ENCODE peak calls at places on chromosome 4, in ten cellular contexts. Y, X, E, L, F, K, B, V, H and T are unnamed samples.

GRCh38 chr4:109389367-109390118 is 44.1 kb upstream of the SEC24B start:
- DNase-seq in V (no peak), B (no peak), F (no peak), L (no peak), H (no peak), X (no peak), K (peak; percentile 29), Y (no peak), E (no peak), T (peak; percentile 2)

GRCh38 chr4:2338754-2339457 is 77.0 kb upstream of the MXD4 start:
- DNase-seq in Y (no peak), V (no peak), H (no peak), X (no peak), E (peak; percentile 29), L (no peak), B (no peak), F (no peak), K (no peak), T (no peak)

GRCh38 chr4:143668930-143669553 is 31.4 kb downstream of the FREM3 start:
- DNase-seq in H (no peak), Y (no peak), L (no peak), B (no peak), F (no peak), X (no peak), E (no peak), K (no peak), V (no peak), T (no peak)

GRCh38 chr4:116391020-116391419 is 694.4 kb downstream of the TRAM1L1 start:
- DNase-seq in V (no peak), X (no peak), F (no peak), E (no peak), B (no peak), L (no peak), Y (no peak), K (no peak), H (no peak), T (no peak)

GRCh38 chr4:48127231-48127881 is 6.7 kb downstream of the TXK start:
- DNase-seq in F (no peak), E (no peak), V (no peak), B (no peak), L (no peak), X (no peak), H (no peak), K (no peak), Y (no peak), T (no peak)

GRCh38 chr4:140851032-140851636 is 94.9 kb upstream of the TBC1D9 start:
- DNase-seq in V (no peak), Y (no peak), K (no peak), E (peak; percentile 28), B (peak; percentile 64), F (peak; percentile 2), X (no peak), H (peak; percentile 82), L (peak; percentile 65), T (peak; percentile 88)

GRCh38 chr4:110198472-110199419 is at the start of gene ELOVL6:
- DNase-seq in K (peak; percentile 34), E (peak; percentile 56), X (peak; percentile 22), Y (peak; percentile 47), B (peak; percentile 81), H (peak; percentile 75), F (peak; percentile 15), L (peak; percentile 61), V (peak; percentile 9), T (peak; percentile 86)

GRCh38 chr4:139530833-139531427 is 25.1 kb downstream of the SETD7 start:
- DNase-seq in K (peak; percentile 39), Y (no peak), V (peak; percentile 54), X (peak; percentile 48), L (peak; percentile 13), B (peak; percentile 72), H (peak; percentile 82), F (peak; percentile 61), E (peak; percentile 65), T (peak; percentile 41)

GRCh38 chr4:6916587-6917444 is 7.2 kb downstream of the TBC1D14 start:
- DNase-seq in H (peak; percentile 78), B (peak; percentile 48), X (no peak), V (peak; percentile 46), Y (no peak), E (peak; percentile 70), F (peak; percentile 63), K (no peak), L (peak; percentile 34), T (peak; percentile 10)

GRCh38 chr4:41442818-41443217 is 95.1 kb upstream of the LIMCH1 start:
- DNase-seq in L (no peak), E (no peak), H (no peak), F (no peak), B (no peak), X (no peak), Y (no peak), V (no peak), K (no peak), T (peak; percentile 64)

GRCh38 chr4:164783966-164784365 is 30.0 kb downstream of the SMIM31 start:
- DNase-seq in V (no peak), E (no peak), X (no peak), K (no peak), H (no peak), F (no peak), L (no peak), B (no peak), Y (no peak), T (no peak)

GRCh38 chr4:88008624-88009235 is 1.3 kb downstream of the PKD2 start:
- DNase-seq in L (no peak), X (no peak), E (no peak), H (no peak), B (no peak), F (no peak), K (no peak), Y (no peak), V (no peak), T (peak; percentile 60)

GRCh38 chr4:145280541-145280940 is 100.2 kb upstream of the OTUD4 start:
- DNase-seq in V (no peak), Y (no peak), L (no peak), F (no peak), X (no peak), H (no peak), E (no peak), K (no peak), B (no peak), T (no peak)

GRCh38 chr4:159444668-159445067 is 341.8 kb downstream of the RAPGEF2 start:
- DNase-seq in F (no peak), V (no peak), B (no peak), L (no peak), H (no peak), Y (no peak), X (no peak), K (no peak), E (no peak), T (no peak)

DNA sequence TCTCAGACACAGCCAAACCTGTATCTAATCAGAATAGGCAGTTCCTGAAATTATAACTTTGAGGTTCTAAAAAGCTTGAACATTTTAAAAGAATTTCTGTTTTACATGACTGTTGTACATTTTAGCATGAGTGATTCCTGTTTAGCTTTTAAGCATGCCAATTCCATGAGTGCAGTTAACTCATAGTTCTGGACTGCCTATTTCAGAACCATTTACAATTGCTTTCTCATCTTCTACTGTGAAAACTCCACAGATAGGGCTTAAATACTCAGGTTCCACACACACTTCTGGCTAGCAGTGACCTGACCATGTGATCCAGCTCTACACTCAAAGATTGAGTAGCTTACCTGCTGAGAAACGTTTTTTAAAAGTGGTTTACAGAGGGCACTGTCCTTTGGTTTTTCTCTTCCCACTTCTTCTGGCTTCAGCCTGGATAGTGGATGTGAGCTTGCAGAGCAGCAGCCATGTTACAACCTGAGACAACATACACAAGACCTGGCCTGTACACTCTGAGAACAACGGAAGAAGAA is 280.8 kb downstream of the ANKRD50 start:
- DNase-seq in K (no peak), H (no peak), X (no peak), E (no peak), V (no peak), L (no peak), F (no peak), Y (no peak), B (no peak), T (peak; percentile 19)
- H3K4me1 ChIP-seq in K (peaks cover 11% of the 10 kb centered on the region), H (peaks cover 12% of the 10 kb centered on the region), X (no peaks in the 10 kb centered on the region), E (peaks cover 34% of the 10 kb centered on the region), V (no peaks in the 10 kb centered on the region), L (no peaks in the 10 kb centered on the region), F (no peaks in the 10 kb centered on the region), Y (peaks cover 4% of the 10 kb centered on the region), B (peaks cover 2% of the 10 kb centered on the region), T (peaks cover 46% of the 10 kb centered on the region)

DNA sequence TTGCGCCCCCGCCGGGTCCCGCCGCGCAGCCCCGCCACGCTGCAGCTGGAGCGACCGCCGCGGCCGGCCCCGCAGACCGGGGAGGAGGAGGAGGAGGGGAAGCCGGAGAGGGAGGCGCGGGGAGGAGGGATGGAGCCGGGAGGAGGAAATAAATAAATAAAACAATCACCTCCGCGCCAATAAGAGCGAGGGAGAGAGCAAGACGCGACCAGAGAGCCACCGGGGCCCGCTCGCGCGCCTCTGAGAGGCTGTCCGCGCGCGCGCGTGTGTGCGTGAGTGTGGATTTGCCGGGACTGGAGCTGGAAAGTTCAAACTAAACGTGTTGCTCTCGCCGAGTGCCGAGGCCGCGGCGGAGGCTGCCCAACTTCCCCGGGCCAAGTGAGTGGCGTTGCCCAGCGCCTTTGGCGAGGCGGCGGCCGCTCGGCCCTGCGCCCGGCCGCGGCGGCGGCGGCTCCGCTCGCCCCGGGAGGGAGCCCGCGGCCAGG is 2184.4 kb upstream of the TENM3 start:
- DNase-seq in X (no peak), L (no peak), H (peak; percentile 70), B (peak; percentile 75), V (no peak), E (no peak), F (no peak), K (peak; percentile 36), Y (peak; percentile 11), T (peak; percentile 92)
- H3K4me3 ChIP-seq in X (no peak overlapping the region), L (no peak overlapping the region), H (peak overlapping the region; percentile 5), B (peak overlapping the region; percentile 84), V (no peak overlapping the region), E (peak overlapping the region; percentile 61), F (no peak overlapping the region), K (peak overlapping the region; percentile 16), Y (peak overlapping the region; percentile 54), T (peak overlapping the region; percentile 76)

GRCh38 chr4:73617256-73617655 is 3.0 kb downstream of the RASSF6 start:
- DNase-seq in K (no peak), E (no peak), Y (no peak), B (no peak), L (no peak), V (no peak), H (no peak), X (no peak), F (no peak), T (no peak)
- H3K4me1 ChIP-seq in K (peaks cover 17% of the 10 kb centered on the region), E (peaks cover 24% of the 10 kb centered on the region), Y (no peaks in the 10 kb centered on the region), B (no peaks in the 10 kb centered on the region), L (peaks cover 21% of the 10 kb centered on the region), V (no peaks in the 10 kb centered on the region), H (no peaks in the 10 kb centered on the region), X (no peaks in the 10 kb centered on the region), F (no peaks in the 10 kb centered on the region), T (peaks cover 5% of the 10 kb centered on the region)

DNA sequence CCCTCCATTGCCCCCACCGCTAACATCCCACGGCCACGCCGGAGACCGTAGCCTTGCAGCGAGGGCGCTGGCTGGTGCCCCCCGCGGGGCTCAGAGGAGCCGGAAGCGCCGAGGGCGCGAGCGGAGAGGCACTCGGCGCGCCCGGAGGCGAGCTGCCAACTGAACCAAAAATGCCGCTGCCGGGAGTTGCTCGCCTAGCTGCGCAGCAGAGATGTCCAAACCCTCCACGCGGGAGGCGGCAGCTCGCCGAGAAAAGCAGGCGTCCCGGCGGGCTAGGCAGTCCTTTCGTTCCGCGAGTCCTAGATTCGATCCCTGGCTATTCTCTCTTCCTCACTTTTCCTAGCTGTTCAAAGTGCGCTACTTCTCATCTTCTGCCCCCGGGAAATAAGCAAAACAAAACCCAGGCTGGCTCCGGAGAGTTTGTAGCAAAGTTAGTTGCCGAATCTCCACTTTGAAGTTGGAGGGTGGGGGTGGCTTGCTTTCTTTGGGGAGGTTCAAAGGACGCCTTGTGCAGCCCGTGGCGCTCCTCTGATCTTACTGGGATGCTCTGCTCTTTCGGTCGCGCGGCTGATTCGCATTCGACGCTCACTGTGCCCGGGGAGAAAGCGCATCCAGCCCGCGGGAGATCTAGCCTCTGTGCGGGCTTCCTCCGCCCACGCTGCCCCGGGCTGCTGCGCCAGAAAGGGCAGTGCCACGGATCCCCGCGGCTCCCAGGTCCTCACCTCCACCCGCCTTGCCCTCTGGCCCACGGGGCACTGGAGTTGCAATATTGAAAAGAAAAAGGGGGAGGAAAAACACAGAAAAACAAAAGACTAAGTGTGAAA is 677 bp downstream of the NKX6-1 start:
- DNase-seq in L (peak; percentile 8), F (peak; percentile 24), E (no peak), V (no peak), K (peak; percentile 58), B (peak; percentile 57), Y (no peak), X (no peak), H (no peak), T (peak; percentile 76)
- H3K4me3 ChIP-seq in L (peak overlapping the region; percentile 83), F (peak overlapping the region; percentile 36), E (peak overlapping the region; percentile 54), V (peak overlapping the region; percentile 26), K (peak overlapping the region; percentile 52), B (peak overlapping the region; percentile 98), Y (peak overlapping the region; percentile 46), X (no peak overlapping the region), H (no peak overlapping the region), T (peak overlapping the region; percentile 71)